ENCODE peak calls at places on chromosomes 13 and 19, in four cellular contexts. J is GM12865, S is cardiac muscle cell, U is tibial nerve. L is an unnamed sample.

GRCh38 chr19:36030264-36031148 is 2.2 kb downstream of the CLIP3 start:
- DNase-seq in J (peak; percentile 67), S (peak; percentile 57), U (no peak), L (no peak)

GRCh38 chr13:30700364-30700763 is 35.0 kb upstream of the ALOX5AP start:
- DNase-seq in J (no peak), S (no peak), U (no peak), L (no peak)

GRCh38 chr19:17775991-17776803 is 18.7 kb upstream of the B3GNT3 start:
- DNase-seq in J (peak; percentile 92), S (peak; percentile 62), U (no peak), L (peak; percentile 93)

GRCh38 chr19:50827476-50827875 is 3.9 kb upstream of the KLK1 start:
- DNase-seq in J (no peak), S (no peak), U (no peak), L (no peak)

GRCh38 chr19:29628661-29629385 is 22.7 kb downstream of the POP4 start:
- DNase-seq in J (no peak), S (no peak), U (no peak), L (no peak)

GRCh38 chr19:5809053-5809452 is 4.2 kb downstream of the NRTN start:
- DNase-seq in J (no peak), S (peak; percentile 24), U (no peak), L (no peak)

GRCh38 chr13:101757446-101758039 is 305.1 kb downstream of the ITGBL1 start:
- DNase-seq in J (peak; percentile 36), S (peak; percentile 23), U (no peak), L (peak; percentile 17)

GRCh38 chr13:111919826-111920225 is 147.1 kb upstream of the SOX1 start:
- DNase-seq in J (no peak), S (no peak), U (no peak), L (no peak)

GRCh38 chr19:46196410-46197124 is 33.0 kb upstream of the IGFL1 start:
- DNase-seq in J (no peak), S (no peak), U (no peak), L (no peak)

GRCh38 chr13:35882722-35883497 is 248.3 kb downstream of the DCLK1 start:
- DNase-seq in J (no peak), S (no peak), U (no peak), L (no peak)

GRCh38 chr13:73708393-73708985 is 425.7 kb downstream of the KLF12 start:
- DNase-seq in J (peak; percentile 64), S (peak; percentile 84), U (peak; percentile 17), L (peak; percentile 46)

GRCh38 chr19:55508120-55508519 is 19.9 kb downstream of the SSC5D start:
- DNase-seq in J (no peak), S (no peak), U (no peak), L (no peak)

DNA sequence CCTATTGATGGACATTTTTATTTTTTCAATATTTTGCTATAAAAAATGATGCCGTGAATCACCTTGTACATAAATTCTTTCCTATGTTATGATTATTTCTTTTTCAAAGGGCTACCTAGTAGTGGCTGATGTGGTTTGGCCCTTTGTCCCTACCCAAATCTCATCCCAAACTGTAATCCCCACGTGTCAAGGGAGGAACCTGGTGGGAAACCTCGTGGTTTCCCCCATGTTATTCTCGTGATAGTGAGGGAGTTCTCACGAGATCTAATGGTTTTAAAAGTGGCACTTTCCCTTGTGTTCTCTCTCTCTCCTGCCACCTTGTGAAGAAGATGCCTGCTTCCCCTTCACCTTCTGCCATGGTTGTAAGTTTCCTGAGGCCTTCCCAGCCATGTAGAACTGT is 94.9 kb downstream of the TM9SF2 start:
- DNase-seq in J (no peak), S (no peak), U (no peak), L (no peak)
- TF ChIP-seq CTCF in J (no peak), S (no peak), U (no peak), L (no peak)

GRCh38 chr13:79405831-79406596 is at the start of gene RBM26:
- DNase-seq in J (peak; percentile 97), S (peak; percentile 96), U (peak; percentile 91), L (peak; percentile 94)
- TF ChIP-seq CTCF in J (no peak), S (peak; percentile 25), U (peak; percentile 30), L (no peak)

GRCh38 chr13:52195052-52195837 is 35.8 kb upstream of the NEK3 start:
- DNase-seq in J (peak; percentile 85), S (peak; percentile 93), U (peak; percentile 51), L (peak; percentile 79)
- TF ChIP-seq CTCF in J (no peak), S (peak; percentile 30), U (peak; percentile 11), L (peak; percentile 38)

GRCh38 chr13:20494656-20495055 is 31.0 kb downstream of the CRYL1 start:
- DNase-seq in J (no peak), S (no peak), U (no peak), L (no peak)

GRCh38 chr13:20487927-20488326 is 37.7 kb downstream of the CRYL1 start:
- DNase-seq in J (no peak), S (no peak), U (no peak), L (no peak)

GRCh38 chr13:20492036-20492435 is 33.6 kb downstream of the CRYL1 start:
- DNase-seq in J (no peak), S (no peak), U (no peak), L (no peak)

GRCh38 chr13:20492641-20493040 is 33.0 kb downstream of the CRYL1 start:
- DNase-seq in J (peak; percentile 65), S (peak; percentile 22), U (no peak), L (peak; percentile 68)

GRCh38 chr13:20489185-20489820 is 36.4 kb downstream of the CRYL1 start:
- DNase-seq in J (no peak), S (no peak), U (no peak), L (no peak)
- TF ChIP-seq CTCF in J (no peak), S (no peak), U (no peak), L (peak; percentile 70)

L was measured in GM13976.